ENCODE peak calls at places on chromosomes 13 and 19, in eight cellular contexts. W, H, P, R, J, L, N and U are unnamed samples.

GRCh38 chr13:103908274-103908673 is 842.1 kb upstream of the SLC10A2 start:
- DNase-seq in L (no peak), J (no peak), N (no peak), W (no peak), H (no peak), R (no peak), P (no peak), U (no peak)

GRCh38 chr13:59673301-59673700 is 490.4 kb downstream of the DIAPH3 start:
- DNase-seq in J (no peak), P (no peak), H (no peak), W (no peak), R (no peak), L (no peak), N (no peak), U (no peak)

GRCh38 chr13:30129411-30129810 is 177.9 kb downstream of the KATNAL1 start:
- DNase-seq in L (no peak), J (no peak), N (no peak), W (no peak), H (no peak), P (no peak), R (no peak), U (no peak)

GRCh38 chr13:85170372-85170771 is 628.8 kb downstream of the SLITRK6 start:
- DNase-seq in L (no peak), H (no peak), P (no peak), W (no peak), R (no peak), J (no peak), N (no peak), U (no peak)

GRCh38 chr19:40519352-40520322 is 52.8 kb downstream of the SPTBN4 start:
- DNase-seq in P (no peak), W (no peak), R (peak; percentile 61), L (no peak), J (peak; percentile 81), H (no peak), N (no peak), U (no peak)

GRCh38 chr13:111304041-111304544 is 16.3 kb upstream of the TEX29 start:
- DNase-seq in R (no peak), W (no peak), P (no peak), H (no peak), J (no peak), L (no peak), N (no peak), U (no peak)

GRCh38 chr13:65836066-65836465 is 1394.1 kb downstream of the PCDH9 start:
- DNase-seq in L (no peak), R (no peak), N (no peak), P (no peak), W (no peak), H (no peak), J (no peak), U (no peak)

GRCh38 chr13:41970918-41971317 is 10.0 kb upstream of the VWA8 start:
- DNase-seq in W (no peak), P (no peak), H (no peak), J (no peak), R (no peak), N (no peak), L (no peak), U (no peak)

DNA sequence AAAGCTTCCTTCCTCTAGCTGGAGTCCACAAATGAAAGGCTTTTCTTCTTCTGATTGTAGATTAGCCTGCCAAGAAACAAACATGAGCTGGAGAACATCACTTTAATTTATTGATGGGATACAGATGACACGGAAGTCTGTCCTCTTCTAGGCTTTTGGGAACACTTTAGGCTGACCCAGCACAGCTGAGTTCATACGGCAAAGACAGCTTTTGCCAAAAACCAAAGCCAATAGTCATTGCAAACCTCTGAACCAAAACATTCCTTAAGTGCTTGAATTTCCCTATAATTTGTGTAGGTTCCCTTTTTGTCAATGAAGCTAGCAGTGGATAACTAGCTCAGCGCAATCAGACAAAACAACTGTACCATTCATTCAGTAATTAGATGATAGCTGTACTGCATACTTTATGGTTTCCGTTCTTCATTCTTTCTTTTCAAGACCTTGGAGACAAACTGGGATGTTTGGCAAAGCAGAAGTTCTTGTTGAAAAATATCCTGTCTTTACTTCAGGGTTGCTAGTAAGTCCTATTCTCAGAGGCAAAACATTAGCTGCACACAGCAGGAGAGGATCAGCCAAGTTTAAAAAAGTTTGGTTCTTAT is 95.7 kb upstream of the SPRY2 start:
- DNase-seq in R (no peak), J (no peak), N (no peak), L (peak; percentile 25), P (no peak), H (no peak), W (no peak), U (no peak)
- H3K27ac ChIP-seq in R (no peak overlapping the region), J (no peak overlapping the region), N (no peak overlapping the region), L (peak overlapping the region; percentile 72), P (peak overlapping the region; percentile 27), H (no peak overlapping the region), W (no peak overlapping the region), U (no peak overlapping the region)

GRCh38 chr19:29963576-29963975 is 21.5 kb downstream of the URI1 start:
- DNase-seq in R (no peak), N (no peak), L (no peak), H (no peak), W (no peak), P (no peak), J (no peak), U (no peak)
- H3K4me1 ChIP-seq in R (peaks cover 38% of the 10 kb centered on the region), N (no peaks in the 10 kb centered on the region), L (peaks cover 69% of the 10 kb centered on the region), H (peaks cover 45% of the 10 kb centered on the region), W (peaks cover 39% of the 10 kb centered on the region), P (peaks cover 39% of the 10 kb centered on the region), J (peaks cover 17% of the 10 kb centered on the region), U (peaks cover 48% of the 10 kb centered on the region)

GRCh38 chr13:98521876-98522275 is 55.0 kb downstream of the STK24 start:
- DNase-seq in W (no peak), L (no peak), P (no peak), J (no peak), N (no peak), R (no peak), H (no peak), U (no peak)
- H3K27ac ChIP-seq in W (no peak overlapping the region), L (peak overlapping the region; percentile 42), P (no peak overlapping the region), J (no peak overlapping the region), N (no peak overlapping the region), R (no peak overlapping the region), H (no peak overlapping the region), U (no peak overlapping the region)

DNA sequence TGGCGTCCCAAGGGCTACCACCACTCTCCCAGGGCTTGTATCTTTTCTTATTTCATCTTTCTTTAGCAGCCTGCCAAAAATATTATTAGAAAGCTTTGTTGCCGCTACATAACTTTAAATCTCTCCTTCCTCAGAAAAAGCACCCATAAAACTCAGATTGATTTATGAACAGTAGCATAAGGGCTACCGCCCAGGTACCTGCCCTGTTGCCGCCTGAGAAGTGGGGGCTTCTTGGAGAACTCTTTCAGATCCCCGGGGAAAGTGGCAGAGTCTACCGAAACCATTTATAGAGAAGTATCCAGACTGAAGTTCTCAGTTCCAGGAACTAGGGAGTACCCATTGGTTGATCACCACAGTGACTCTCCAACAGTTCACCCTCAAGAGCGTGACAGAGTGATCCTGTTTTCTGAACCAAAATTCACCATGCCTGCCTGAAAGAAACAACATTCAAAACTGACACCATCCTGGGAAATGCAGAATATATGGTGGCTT is 697 bp upstream of the N4BP2L1 start:
- DNase-seq in N (no peak), R (peak; percentile 22), L (peak; percentile 25), W (no peak), P (no peak), J (no peak), H (no peak), U (no peak)
- H3K4me1 ChIP-seq in N (peaks cover 4% of the 10 kb centered on the region), R (peaks cover 4% of the 10 kb centered on the region), L (peaks cover 29% of the 10 kb centered on the region), W (peaks cover 11% of the 10 kb centered on the region), P (peaks cover 26% of the 10 kb centered on the region), J (peaks cover 18% of the 10 kb centered on the region), H (no peaks in the 10 kb centered on the region), U (peaks cover 57% of the 10 kb centered on the region)

DNA sequence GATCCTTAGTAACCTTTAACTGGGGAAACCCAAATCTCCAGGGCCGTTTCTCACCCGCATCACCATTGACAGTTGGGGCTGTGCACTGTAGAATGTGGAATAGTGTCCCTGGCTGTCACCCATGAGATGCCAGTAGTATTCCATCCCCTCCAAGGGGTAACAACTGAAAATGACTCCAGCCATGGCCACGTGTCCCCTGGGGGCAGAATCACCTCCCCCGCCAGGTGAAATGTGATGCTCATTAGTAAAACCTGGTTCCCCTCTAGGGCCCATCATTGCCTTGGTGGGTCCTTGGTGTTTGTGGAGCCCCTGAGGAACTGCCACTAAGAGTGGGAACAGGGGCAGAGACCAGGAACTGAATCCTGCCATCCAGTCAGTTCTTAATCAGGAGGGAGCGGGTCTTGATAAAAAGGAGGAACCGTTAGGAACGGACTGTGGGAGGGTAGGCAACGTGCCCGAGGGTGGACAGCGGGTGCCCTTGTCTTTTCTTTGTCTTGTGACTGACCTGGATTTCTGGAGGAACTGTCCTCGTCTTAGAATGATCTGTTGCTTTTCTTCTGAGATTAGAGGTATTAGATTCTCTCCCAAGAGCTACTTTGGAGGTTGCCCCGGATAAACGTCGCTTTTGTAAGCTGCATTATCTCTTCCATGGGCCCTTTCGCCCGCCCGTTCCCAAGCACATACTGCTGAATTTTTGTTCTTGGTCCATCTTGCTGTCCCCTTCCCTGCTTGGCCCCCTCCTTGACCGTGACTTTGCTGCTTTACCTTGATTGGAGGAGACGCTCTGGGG is 3.5 kb downstream of the MYO9B start:
- DNase-seq in P (no peak), H (peak; percentile 69), N (no peak), W (no peak), L (no peak), J (no peak), R (peak; percentile 45), U (no peak)
- H3K27ac ChIP-seq in P (peak overlapping the region; percentile 82), H (peak overlapping the region; percentile 79), N (no peak overlapping the region), W (peak overlapping the region; percentile 76), L (peak overlapping the region; percentile 94), J (peak overlapping the region; percentile 26), R (peak overlapping the region; percentile 99), U (peak overlapping the region; percentile 88)

DNA sequence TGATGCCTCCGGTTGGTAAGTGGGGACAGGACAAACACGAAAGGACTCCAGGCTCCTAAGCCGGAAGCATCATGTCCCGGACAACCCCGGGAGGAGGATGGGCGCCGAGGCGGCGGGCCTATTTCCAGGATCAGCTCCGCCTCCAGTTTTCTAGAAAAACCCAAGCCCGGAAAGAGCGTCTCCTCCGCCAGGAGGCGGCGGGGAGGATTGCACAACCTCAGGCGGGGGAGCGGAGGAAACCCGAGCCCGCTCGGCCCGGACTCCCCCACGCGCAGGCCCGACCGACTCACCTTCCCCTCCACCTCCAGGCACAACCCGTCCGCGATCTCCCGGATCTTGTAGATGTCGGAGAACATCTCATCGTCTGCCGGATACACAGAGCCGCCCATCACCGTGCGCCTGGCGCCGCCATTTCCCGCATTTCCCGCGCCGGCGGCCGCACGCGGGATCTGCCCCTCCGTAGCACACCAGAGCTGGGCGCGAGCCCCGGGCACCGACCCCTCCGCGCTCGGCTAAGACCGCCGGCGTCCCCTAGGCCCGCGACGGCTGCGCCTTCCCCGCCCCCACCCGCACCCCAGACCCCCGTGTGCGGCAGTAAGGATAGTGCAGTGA is 455 bp downstream of the TPT1 start:
- DNase-seq in P (peak; percentile 94), H (peak; percentile 97), R (peak; percentile 97), N (no peak), L (peak; percentile 86), J (peak; percentile 93), W (peak; percentile 94), U (peak; percentile 93)
- H3K4me1 ChIP-seq in P (peaks cover 58% of the 10 kb centered on the region), H (peaks cover 28% of the 10 kb centered on the region), R (peaks cover 46% of the 10 kb centered on the region), N (peaks cover 4% of the 10 kb centered on the region), L (peaks cover 59% of the 10 kb centered on the region), J (peaks cover 26% of the 10 kb centered on the region), W (peaks cover 51% of the 10 kb centered on the region), U (peaks cover 59% of the 10 kb centered on the region)